ENCODE peak calls at places on chromosomes 7 and 10, in five cellular contexts. F is tibial nerve, Y is transverse colon, Q is sigmoid colon, C is K562. T is an unnamed sample.
A peak's percentile ranks its signal among the peaks of the same experiment; 100 is the strongest.

GRCh38 chr7:150964593-150965111 is 13.5 kb downstream of the KCNH2 start:
- DNase-seq in Y (peak; percentile 24), C (peak; percentile 83), F (no peak), Q (peak; percentile 91), T (no peak)

GRCh38 chr10:13528875-13529713 is at the start of gene BEND7:
- DNase-seq in F (no peak), Y (peak; percentile 29), C (peak; percentile 95), Q (no peak), T (peak; percentile 91)

GRCh38 chr7:102425639-102426267 is 7.6 kb upstream of the ORAI2 start:
- DNase-seq in F (no peak), Y (peak; percentile 83), Q (no peak), C (no peak), T (peak; percentile 82)

GRCh38 chr7:29123611-29124190 is 22.6 kb downstream of the CPVL start:
- DNase-seq in F (no peak), C (no peak), Q (no peak), Y (no peak), T (no peak)

GRCh38 chr7:133829336-133829897 is 297.7 kb upstream of the LRGUK start:
- DNase-seq in Q (no peak), F (no peak), Y (no peak), C (no peak), T (no peak)

GRCh38 chr10:605632-606325 is 83.7 kb downstream of the DIP2C start:
- DNase-seq in Y (no peak), F (no peak), Q (peak; percentile 49), C (no peak), T (no peak)

GRCh38 chr10:80126876-80127275 is 5.7 kb upstream of the PLAC9 start:
- DNase-seq in Q (no peak), C (no peak), Y (no peak), F (no peak), T (peak; percentile 27)

GRCh38 chr7:148209643-148210042 is 380.9 kb upstream of the C7orf33 start:
- DNase-seq in Q (no peak), F (no peak), Y (no peak), C (no peak), T (no peak)

GRCh38 chr7:68434857-68435256 is 1163.4 kb upstream of the AUTS2 start:
- DNase-seq in C (no peak), Y (no peak), Q (no peak), F (no peak), T (no peak)

GRCh38 chr7:118286131-118286530 is 61.6 kb downstream of the ANKRD7 start:
- DNase-seq in C (no peak), Y (no peak), F (no peak), Q (no peak), T (no peak)

GRCh38 chr10:27611209-27611608 is 107.1 kb downstream of the RAB18 start:
- DNase-seq in Y (no peak), C (no peak), Q (no peak), F (no peak), T (no peak)

GRCh38 chr10:32437334-32437733 is 8.6 kb upstream of the CCDC7 start:
- DNase-seq in Y (no peak), Q (no peak), C (no peak), F (no peak), T (no peak)

GRCh38 chr7:107012691-107013090 is 31.8 kb upstream of the PRKAR2B start:
- DNase-seq in C (no peak), Y (no peak), Q (no peak), F (no peak), T (no peak)

GRCh38 chr7:116653204-116653603 is 18.8 kb upstream of the MET start:
- DNase-seq in C (no peak), Q (no peak), Y (no peak), F (no peak), T (peak; percentile 48)

GRCh38 chr10:76082232-76082631 is 650.8 kb downstream of the LRMDA start:
- DNase-seq in Q (no peak), Y (peak; percentile 47), F (no peak), C (no peak), T (no peak)

GRCh38 chr7:45644237-45644636 is 70.1 kb downstream of the ADCY1 start:
- DNase-seq in F (no peak), Q (no peak), C (no peak), Y (no peak), T (no peak)

GRCh38 chr7:128031901-128032604 is 816 bp upstream of the LRRC4 start:
- DNase-seq in Q (peak; percentile 73), F (no peak), Y (peak; percentile 33), C (no peak), T (no peak)

GRCh38 chr10:11023009-11023408 is 5.3 kb downstream of the CELF2 start:
- DNase-seq in Y (no peak), Q (no peak), F (no peak), C (no peak), T (no peak)

GRCh38 chr10:109981641-109982040 is 26.1 kb upstream of the ADD3 start:
- DNase-seq in C (no peak), Q (no peak), F (no peak), Y (no peak), T (no peak)

GRCh38 chr7:37342170-37342569 is 106.5 kb downstream of the ELMO1 start:
- DNase-seq in Y (no peak), C (no peak), Q (no peak), F (no peak), T (no peak)

GRCh38 chr7:43484678-43485355 is 98.1 kb upstream of the STK17A start:
- DNase-seq in F (no peak), C (no peak), Q (no peak), Y (no peak), T (no peak)

GRCh38 chr7:101094376-101094775 is 9.1 kb downstream of the TRIM56 start:
- DNase-seq in Q (no peak), F (no peak), C (no peak), Y (no peak), T (no peak)

GRCh38 chr7:11505471-11505870 is 326.5 kb downstream of the THSD7A start:
- DNase-seq in F (no peak), Q (no peak), Y (no peak), C (no peak), T (no peak)

GRCh38 chr7:109456116-109456515 is 886.4 kb downstream of the DNAJB9 start:
- DNase-seq in Y (no peak), Q (no peak), F (no peak), C (no peak), T (no peak)

GRCh38 chr10:3711918-3712317 is 73.1 kb downstream of the KLF6 start:
- DNase-seq in Y (no peak), Q (no peak), F (no peak), C (no peak), T (no peak)

GRCh38 chr7:4103352-4104091 is 578.6 kb upstream of the FOXK1 start:
- DNase-seq in Q (no peak), Y (no peak), C (peak; percentile 43), F (no peak), T (no peak)

GRCh38 chr10:97714401-97715258 is 1.1 kb downstream of the MARVELD1 start:
- DNase-seq in Y (peak; percentile 72), C (peak; percentile 31), Q (peak; percentile 94), F (peak; percentile 70), T (peak; percentile 91)

GRCh38 chr7:18354686-18355085 is 140.9 kb upstream of the HDAC9 start:
- DNase-seq in C (no peak), F (no peak), Q (no peak), Y (no peak), T (no peak)

GRCh38 chr7:18357691-18358090 is 137.9 kb upstream of the HDAC9 start:
- DNase-seq in C (no peak), F (no peak), Q (no peak), Y (no peak), T (no peak)

GRCh38 chr7:18354108-18354507 is 141.4 kb upstream of the HDAC9 start:
- DNase-seq in C (no peak), Y (no peak), F (no peak), Q (no peak), T (no peak)

GRCh38 chr7:18352339-18353255 is 143.0 kb upstream of the HDAC9 start:
- DNase-seq in Y (peak; percentile 53), Q (no peak), F (no peak), C (peak; percentile 10), T (peak; percentile 26)

GRCh38 chr7:18356195-18356645 is 139.3 kb upstream of the HDAC9 start:
- DNase-seq in Q (no peak), F (no peak), C (peak; percentile 41), Y (no peak), T (no peak)
- TF ChIP-seq CTCF in Q (peak; percentile 26), F (peak; percentile 67), C (peak; percentile 36), Y (peak; percentile 64), T (peak; percentile 67)

GRCh38 chr7:156148995-156149394 is 336.7 kb upstream of the SHH start:
- DNase-seq in C (no peak), Y (no peak), Q (no peak), F (no peak), T (no peak)
- TF ChIP-seq EP300 in C (no peak), Y (no peak), Q (no peak), F (no peak), T (no peak)

DNA sequence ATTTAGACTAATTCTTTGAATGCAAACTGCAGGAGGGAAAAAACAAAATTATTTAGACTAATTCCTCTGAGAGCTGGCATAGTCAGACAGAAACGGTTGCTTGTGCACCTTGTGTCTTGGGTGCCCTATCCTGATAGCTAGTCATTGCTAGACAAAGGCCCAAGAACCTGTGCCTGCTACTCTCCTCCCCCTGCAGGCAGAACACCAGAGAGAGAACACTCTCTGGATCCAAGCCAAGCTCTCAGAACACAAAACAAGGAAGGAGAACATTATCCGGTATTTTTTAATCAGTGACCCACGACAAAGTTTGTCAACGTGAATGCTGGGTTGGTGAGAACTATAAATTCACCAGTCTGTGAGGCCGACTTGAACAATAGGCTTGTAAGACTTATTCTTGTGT is 18.9 kb upstream of the PPP1R9A start:
- DNase-seq in C (no peak), Y (peak; percentile 19), Q (no peak), F (no peak), T (peak; percentile 34)
- TF ChIP-seq CTCF in C (no peak), Y (peak; percentile 20), Q (no peak), F (no peak), T (no peak)

GRCh38 chr10:108303149-108303548 is 1138.6 kb upstream of the SORCS1 start:
- DNase-seq in F (no peak), C (no peak), Y (no peak), Q (no peak), T (no peak)

GRCh38 chr10:108301002-108301401 is 1136.5 kb upstream of the SORCS1 start:
- DNase-seq in Q (no peak), Y (no peak), F (no peak), C (no peak), T (no peak)
- TF ChIP-seq EP300 in Q (no peak), Y (no peak), F (no peak), C (no peak), T (no peak)

DNA sequence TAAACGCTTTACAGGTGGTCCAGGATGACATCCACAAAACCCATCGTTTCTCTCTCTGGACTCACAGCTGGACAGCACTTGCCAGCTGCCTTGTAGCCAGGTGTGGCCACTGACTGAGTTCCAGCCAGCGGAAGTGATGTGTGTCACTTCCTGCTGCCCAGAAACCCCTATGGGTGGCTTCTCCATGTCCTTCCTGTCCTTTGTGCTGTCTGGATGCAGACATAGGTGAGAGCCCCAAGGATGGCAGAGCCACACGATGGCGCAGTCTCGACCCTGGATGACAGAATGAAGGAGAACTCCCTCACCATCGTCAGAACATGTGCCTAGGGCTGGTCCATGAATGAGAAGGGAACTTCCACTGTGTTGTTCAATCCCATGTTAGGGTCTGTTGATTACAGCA is 22.1 kb downstream of the NMT2 start:
- DNase-seq in F (no peak), Q (no peak), C (no peak), Y (no peak), T (no peak)
- TF ChIP-seq CTCF in F (no peak), Q (no peak), C (no peak), Y (no peak), T (no peak)